ENCODE peak calls at places on chromosome 10, in eight cellular contexts. One of them, this sample, is unnamed.
A peak's percentile ranks its signal among the peaks of the same experiment; 100 is the strongest.

GRCh38 chr10:66813122-66813521 is 112.7 kb upstream of the LRRTM3 start:
- DNase-seq in CD4-positive, CD25-positive, alpha-beta regulatory T cell: no peak
- DNase-seq in SK-N-SH: no peak
- DNase-seq in heart right ventricle: no peak
- DNase-seq in neural progenitor cell: no peak
- DNase-seq in IMR-90: no peak
- DNase-seq in uterus: no peak
- DNase-seq in ovary: no peak
- DNase-seq in this sample: no peak

GRCh38 chr10:94125856-94126255 is 132.1 kb downstream of the PLCE1 start:
- DNase-seq in uterus: no peak
- DNase-seq in IMR-90: peak; percentile 94
- DNase-seq in ovary: no peak
- DNase-seq in SK-N-SH: no peak
- DNase-seq in heart right ventricle: no peak
- DNase-seq in CD4-positive, CD25-positive, alpha-beta regulatory T cell: no peak
- DNase-seq in neural progenitor cell: peak; percentile 10
- DNase-seq in this sample: no peak

GRCh38 chr10:114308470-114309110 is 69.5 kb downstream of the VWA2 start:
- DNase-seq in IMR-90: no peak
- DNase-seq in CD4-positive, CD25-positive, alpha-beta regulatory T cell: no peak
- DNase-seq in SK-N-SH: no peak
- DNase-seq in heart right ventricle: no peak
- DNase-seq in neural progenitor cell: no peak
- DNase-seq in ovary: no peak
- DNase-seq in uterus: no peak
- DNase-seq in this sample: no peak

GRCh38 chr10:46528675-46529615 is 27.5 kb downstream of the GPRIN2 start:
- DNase-seq in CD4-positive, CD25-positive, alpha-beta regulatory T cell: no peak
- DNase-seq in IMR-90: no peak
- DNase-seq in SK-N-SH: no peak
- DNase-seq in heart right ventricle: no peak
- DNase-seq in ovary: no peak
- DNase-seq in uterus: peak; percentile 4
- DNase-seq in neural progenitor cell: no peak
- DNase-seq in this sample: no peak

GRCh38 chr10:132656283-132657126 is 118.9 kb downstream of the INPP5A start:
- DNase-seq in heart right ventricle: no peak
- DNase-seq in IMR-90: no peak
- DNase-seq in ovary: no peak
- DNase-seq in CD4-positive, CD25-positive, alpha-beta regulatory T cell: no peak
- DNase-seq in uterus: no peak
- DNase-seq in SK-N-SH: no peak
- DNase-seq in neural progenitor cell: no peak
- DNase-seq in this sample: no peak

GRCh38 chr10:71203716-71204115 is 8.7 kb upstream of the UNC5B start:
- DNase-seq in SK-N-SH: no peak
- DNase-seq in heart right ventricle: no peak
- DNase-seq in ovary: no peak
- DNase-seq in CD4-positive, CD25-positive, alpha-beta regulatory T cell: no peak
- DNase-seq in neural progenitor cell: no peak
- DNase-seq in uterus: no peak
- DNase-seq in IMR-90: no peak
- DNase-seq in this sample: no peak

GRCh38 chr10:77325233-77325537 is 312.4 kb downstream of the KCNMA1 start:
- DNase-seq in heart right ventricle: no peak
- DNase-seq in ovary: no peak
- DNase-seq in uterus: no peak
- DNase-seq in CD4-positive, CD25-positive, alpha-beta regulatory T cell: no peak
- DNase-seq in SK-N-SH: no peak
- DNase-seq in IMR-90: no peak
- DNase-seq in neural progenitor cell: peak; percentile 28
- DNase-seq in this sample: no peak

GRCh38 chr10:62095341-62096071 is 173.1 kb downstream of the RTKN2 start:
- DNase-seq in SK-N-SH: no peak
- DNase-seq in CD4-positive, CD25-positive, alpha-beta regulatory T cell: no peak
- DNase-seq in IMR-90: peak; percentile 69
- DNase-seq in ovary: no peak
- DNase-seq in heart right ventricle: no peak
- DNase-seq in neural progenitor cell: peak; percentile 19
- DNase-seq in uterus: no peak
- DNase-seq in this sample: no peak

GRCh38 chr10:3891396-3891795 is 106.4 kb upstream of the KLF6 start:
- DNase-seq in ovary: no peak
- DNase-seq in CD4-positive, CD25-positive, alpha-beta regulatory T cell: no peak
- DNase-seq in heart right ventricle: no peak
- DNase-seq in uterus: no peak
- DNase-seq in IMR-90: no peak
- DNase-seq in SK-N-SH: no peak
- DNase-seq in neural progenitor cell: no peak
- DNase-seq in this sample: no peak

GRCh38 chr10:96118604-96119450 is 11.3 kb upstream of the ZNF518A start:
- DNase-seq in heart right ventricle: no peak
- DNase-seq in uterus: no peak
- DNase-seq in neural progenitor cell: no peak
- DNase-seq in ovary: no peak
- DNase-seq in CD4-positive, CD25-positive, alpha-beta regulatory T cell: no peak
- DNase-seq in SK-N-SH: no peak
- DNase-seq in IMR-90: no peak
- DNase-seq in this sample: no peak

GRCh38 chr10:47027108-47027811 is 116.0 kb downstream of the PTPN20 start:
- DNase-seq in uterus: peak; percentile 8
- DNase-seq in IMR-90: no peak
- DNase-seq in neural progenitor cell: no peak
- DNase-seq in ovary: no peak
- DNase-seq in heart right ventricle: no peak
- DNase-seq in CD4-positive, CD25-positive, alpha-beta regulatory T cell: no peak
- DNase-seq in SK-N-SH: no peak
- DNase-seq in this sample: no peak

GRCh38 chr10:69626826-69627225 is 3.2 kb upstream of the FAM241B start:
- DNase-seq in ovary: no peak
- DNase-seq in uterus: no peak
- DNase-seq in SK-N-SH: no peak
- DNase-seq in neural progenitor cell: no peak
- DNase-seq in CD4-positive, CD25-positive, alpha-beta regulatory T cell: no peak
- DNase-seq in IMR-90: no peak
- DNase-seq in heart right ventricle: no peak
- DNase-seq in this sample: no peak

GRCh38 chr10:127872871-127873600 is 19.7 kb downstream of the CLRN3 start:
- DNase-seq in CD4-positive, CD25-positive, alpha-beta regulatory T cell: no peak
- DNase-seq in heart right ventricle: no peak
- DNase-seq in SK-N-SH: no peak
- DNase-seq in ovary: no peak
- DNase-seq in neural progenitor cell: no peak
- DNase-seq in uterus: no peak
- DNase-seq in IMR-90: no peak
- DNase-seq in this sample: no peak

GRCh38 chr10:100876575-100877158 is 36.1 kb upstream of the SLF2 start:
- DNase-seq in ovary: no peak
- DNase-seq in SK-N-SH: no peak
- DNase-seq in IMR-90: no peak
- DNase-seq in heart right ventricle: no peak
- DNase-seq in neural progenitor cell: no peak
- DNase-seq in uterus: no peak
- DNase-seq in CD4-positive, CD25-positive, alpha-beta regulatory T cell: no peak
- DNase-seq in this sample: no peak

GRCh38 chr10:100873825-100874326 is 38.9 kb upstream of the SLF2 start:
- DNase-seq in heart right ventricle: no peak
- DNase-seq in CD4-positive, CD25-positive, alpha-beta regulatory T cell: no peak
- DNase-seq in neural progenitor cell: peak; percentile 91
- DNase-seq in IMR-90: no peak
- DNase-seq in SK-N-SH: no peak
- DNase-seq in ovary: no peak
- DNase-seq in uterus: no peak
- DNase-seq in this sample: no peak

GRCh38 chr10:100874702-100875483 is 37.9 kb upstream of the SLF2 start:
- DNase-seq in heart right ventricle: no peak
- DNase-seq in SK-N-SH: no peak
- DNase-seq in neural progenitor cell: peak; percentile 48
- DNase-seq in CD4-positive, CD25-positive, alpha-beta regulatory T cell: no peak
- DNase-seq in IMR-90: no peak
- DNase-seq in uterus: no peak
- DNase-seq in ovary: no peak
- DNase-seq in this sample: no peak

GRCh38 chr10:100877451-100877850 is 35.3 kb upstream of the SLF2 start:
- DNase-seq in SK-N-SH: no peak
- DNase-seq in CD4-positive, CD25-positive, alpha-beta regulatory T cell: no peak
- DNase-seq in ovary: no peak
- DNase-seq in heart right ventricle: no peak
- DNase-seq in IMR-90: no peak
- DNase-seq in neural progenitor cell: no peak
- DNase-seq in uterus: no peak
- DNase-seq in this sample: no peak

DNA sequence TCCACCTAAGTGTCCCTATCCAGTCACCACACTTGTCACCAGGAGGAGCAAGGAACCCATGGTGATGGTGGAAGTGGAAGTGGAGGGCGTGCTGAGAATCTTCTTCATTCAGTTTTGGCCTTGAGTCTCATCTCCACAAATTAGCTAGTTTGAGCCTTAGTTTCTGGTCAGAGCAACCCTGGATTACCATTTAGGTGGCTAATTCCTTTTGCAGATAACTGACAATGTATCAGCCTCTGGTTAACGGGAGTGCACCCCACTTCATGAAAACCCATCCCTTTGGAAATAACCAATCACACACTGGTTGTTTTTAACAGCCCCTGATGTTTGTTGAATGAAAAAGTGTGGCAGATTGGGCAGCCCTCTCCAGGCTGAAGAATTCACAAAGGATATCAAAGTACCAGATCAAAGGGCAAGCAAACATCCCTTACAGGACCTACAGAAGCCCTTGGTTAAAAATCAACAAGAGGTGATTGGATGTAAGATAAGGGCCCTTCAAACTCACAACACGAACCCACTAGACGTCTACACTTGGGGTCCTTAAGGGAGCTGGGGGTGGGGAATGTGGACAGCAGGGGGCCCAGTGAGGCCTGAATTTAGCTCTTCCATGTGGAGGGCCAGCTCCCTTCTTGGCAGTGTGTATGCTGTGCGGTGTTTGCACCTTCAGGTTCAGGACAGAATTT is 37.1 kb upstream of the SLF2 start:
- DNase-seq in ovary: no peak
- DNase-seq in SK-N-SH: no peak
- DNase-seq in neural progenitor cell: no peak
- DNase-seq in IMR-90: no peak
- DNase-seq in uterus: no peak
- DNase-seq in CD4-positive, CD25-positive, alpha-beta regulatory T cell: no peak
- DNase-seq in heart right ventricle: no peak
- DNase-seq in this sample: no peak
- H3K27me3 ChIP-seq in ovary: no peaks in the 10 kb centered on the region
- H3K27me3 ChIP-seq in SK-N-SH: no peaks in the 10 kb centered on the region
- H3K27me3 ChIP-seq in neural progenitor cell: peaks cover 32% of the 10 kb centered on the region
- H3K27me3 ChIP-seq in IMR-90: no peaks in the 10 kb centered on the region
- H3K27me3 ChIP-seq in uterus: no peaks in the 10 kb centered on the region
- H3K27me3 ChIP-seq in CD4-positive, CD25-positive, alpha-beta regulatory T cell: no peaks in the 10 kb centered on the region
- H3K27me3 ChIP-seq in heart right ventricle: peaks cover 66% of the 10 kb centered on the region
- H3K27me3 ChIP-seq in this sample: no peaks in the 10 kb centered on the region

GRCh38 chr10:620971-621370 is 68.5 kb downstream of the DIP2C start:
- DNase-seq in neural progenitor cell: no peak
- DNase-seq in IMR-90: no peak
- DNase-seq in uterus: no peak
- DNase-seq in heart right ventricle: no peak
- DNase-seq in CD4-positive, CD25-positive, alpha-beta regulatory T cell: no peak
- DNase-seq in ovary: no peak
- DNase-seq in SK-N-SH: no peak
- DNase-seq in this sample: no peak
- H3K27ac ChIP-seq in neural progenitor cell: no peak overlapping the region
- H3K27ac ChIP-seq in IMR-90: no peak overlapping the region
- H3K27ac ChIP-seq in uterus: no peak overlapping the region
- H3K27ac ChIP-seq in heart right ventricle: no peak overlapping the region
- H3K27ac ChIP-seq in CD4-positive, CD25-positive, alpha-beta regulatory T cell: no peak overlapping the region
- H3K27ac ChIP-seq in ovary: no peak overlapping the region
- H3K27ac ChIP-seq in SK-N-SH: no peak overlapping the region
- H3K27ac ChIP-seq in this sample: no peak overlapping the region

DNA sequence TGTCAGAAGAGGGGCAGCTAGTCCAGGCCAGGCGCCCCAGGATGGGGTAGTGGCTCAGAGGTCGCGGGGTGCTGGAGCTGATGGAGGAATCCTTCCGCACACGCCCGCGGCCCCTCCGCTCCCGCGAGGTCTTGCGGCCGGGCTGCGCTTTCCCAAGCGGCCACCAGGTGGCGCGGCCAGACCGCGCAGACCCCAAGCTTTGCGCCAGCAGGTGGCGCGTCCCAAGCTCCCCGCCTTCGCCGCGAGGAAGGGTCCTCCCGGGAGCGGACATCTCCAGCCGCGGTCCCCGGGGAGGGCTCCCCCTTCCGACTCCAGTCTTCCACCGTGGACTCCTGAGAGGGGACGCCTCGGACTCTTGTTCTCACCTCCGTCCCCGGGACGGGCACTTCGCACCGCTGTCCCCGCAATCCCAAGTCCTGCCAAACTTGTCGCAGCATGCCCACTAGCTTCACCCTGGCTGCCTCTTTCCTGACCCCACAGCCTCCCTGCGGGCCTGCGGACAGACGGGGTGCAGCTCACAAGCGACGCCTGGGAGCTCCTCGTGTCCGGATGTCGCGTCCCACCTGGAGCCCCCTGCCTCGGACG is 19.4 kb downstream of the KCNK18 start:
- DNase-seq in IMR-90: peak; percentile 57
- DNase-seq in neural progenitor cell: peak; percentile 94
- DNase-seq in heart right ventricle: peak; percentile 69
- DNase-seq in SK-N-SH: peak; percentile 94
- DNase-seq in CD4-positive, CD25-positive, alpha-beta regulatory T cell: peak; percentile 74
- DNase-seq in uterus: peak; percentile 64
- DNase-seq in ovary: peak; percentile 68
- DNase-seq in this sample: no peak
- H3K4me3 ChIP-seq in IMR-90: peak overlapping the region; percentile 34
- H3K4me3 ChIP-seq in neural progenitor cell: peak overlapping the region; percentile 59
- H3K4me3 ChIP-seq in heart right ventricle: peak overlapping the region; percentile 48
- H3K4me3 ChIP-seq in SK-N-SH: peak overlapping the region; percentile 59
- H3K4me3 ChIP-seq in CD4-positive, CD25-positive, alpha-beta regulatory T cell: peak overlapping the region; percentile 37
- H3K4me3 ChIP-seq in uterus: peak overlapping the region; percentile 33
- H3K4me3 ChIP-seq in ovary: peak overlapping the region; percentile 40
- H3K4me3 ChIP-seq in this sample: peak overlapping the region; percentile 68

DNA sequence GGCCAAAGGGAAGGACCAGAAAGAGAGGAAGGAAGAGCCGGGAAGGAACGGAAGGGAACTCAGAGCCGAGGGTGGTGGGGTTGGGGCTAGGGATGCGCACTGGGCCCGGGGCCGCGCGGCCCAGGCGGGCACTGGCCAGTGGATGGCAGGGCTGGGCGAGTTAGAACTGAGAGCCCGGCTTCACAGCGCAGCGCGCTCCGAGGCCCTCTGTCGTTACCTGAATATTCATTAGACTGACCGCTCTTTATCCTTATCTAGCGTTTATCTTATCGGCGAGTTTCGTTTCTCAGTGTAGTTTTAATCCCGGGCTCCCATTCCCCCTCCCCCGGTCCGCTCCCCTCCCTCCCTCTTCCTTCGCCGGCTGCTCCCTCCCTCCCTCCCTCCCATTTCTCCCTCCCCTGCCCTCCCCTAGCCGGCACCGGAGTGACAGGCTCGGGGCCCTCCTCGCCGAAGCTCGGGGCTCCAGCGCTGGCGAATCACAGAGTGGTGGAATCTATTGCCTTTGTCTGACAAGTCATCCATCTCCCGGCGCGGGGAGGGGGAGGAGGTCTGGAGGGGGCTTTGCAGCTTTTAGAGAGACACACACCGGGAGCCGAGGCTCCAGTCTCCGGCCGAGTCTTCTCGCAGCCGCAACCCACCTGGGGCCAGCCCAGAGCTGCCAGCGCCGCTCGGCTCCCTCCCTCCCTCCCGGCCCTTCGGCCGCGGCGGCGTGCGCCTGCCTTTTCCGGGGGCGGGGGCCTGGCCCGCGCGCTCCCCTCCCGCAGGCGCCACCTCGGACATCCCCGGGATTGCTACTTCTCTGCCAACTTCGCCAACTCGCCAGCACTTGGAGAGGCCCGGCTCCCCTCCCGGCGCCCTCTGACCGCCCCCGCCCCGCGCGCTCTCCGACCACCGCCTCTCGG is at the start of gene PAX2:
- DNase-seq in uterus: no peak
- DNase-seq in CD4-positive, CD25-positive, alpha-beta regulatory T cell: no peak
- DNase-seq in IMR-90: no peak
- DNase-seq in heart right ventricle: no peak
- DNase-seq in SK-N-SH: peak; percentile 69
- DNase-seq in neural progenitor cell: peak; percentile 90
- DNase-seq in ovary: no peak
- DNase-seq in this sample: no peak
- H3K27me3 ChIP-seq in uterus: peaks cover 93% of the 10 kb centered on the region
- H3K27me3 ChIP-seq in CD4-positive, CD25-positive, alpha-beta regulatory T cell: peaks cover 22% of the 10 kb centered on the region
- H3K27me3 ChIP-seq in IMR-90: peaks cover 95% of the 10 kb centered on the region
- H3K27me3 ChIP-seq in heart right ventricle: peaks cover 99% of the 10 kb centered on the region
- H3K27me3 ChIP-seq in SK-N-SH: peaks cover 98% of the 10 kb centered on the region
- H3K27me3 ChIP-seq in neural progenitor cell: peaks cover 100% of the 10 kb centered on the region
- H3K27me3 ChIP-seq in ovary: peaks cover 5% of the 10 kb centered on the region
- H3K27me3 ChIP-seq in this sample: peaks cover 45% of the 10 kb centered on the region

This sample was measured in thoracic aorta.